ENCODE peak calls at places on chromosome 15, in ten cellular contexts. U is H7, W is hepatocyte, K is A549, R is cardiac muscle cell, G is kidney epithelial cell, V is AG09309, B is sigmoid colon, T is lower lobe of right lung, S is GM12864. N is an unnamed sample.

GRCh38 chr15:92655178-92655995 is at the start of gene FAM174B:
- DNase-seq in G (no peak), B (peak), R (peak), T (peak), U (peak), W (peak), K (peak), V (no peak), S (no peak), N (peak)

GRCh38 chr15:79657722-79658121 is 225.6 kb downstream of the MINAR1 start:
- DNase-seq in V (no peak), S (no peak), W (no peak), R (no peak), K (peak), U (no peak), B (no peak), T (no peak), G (no peak), N (no peak)

GRCh38 chr15:64443747-64444621 is 16.4 kb upstream of the ZNF609 start:
- DNase-seq in K (peak), W (peak), S (peak), T (no peak), G (peak), R (peak), B (peak), V (peak), U (no peak), N (peak)

GRCh38 chr15:41948499-41948898 is 23.9 kb downstream of the EHD4 start:
- DNase-seq in W (no peak), G (no peak), R (no peak), K (no peak), T (no peak), V (no peak), U (no peak), S (no peak), B (no peak), N (no peak)

GRCh38 chr15:94059188-94059587 is 172.2 kb upstream of the MCTP2 start:
- DNase-seq in W (no peak), G (no peak), R (no peak), S (no peak), B (no peak), K (no peak), V (no peak), T (no peak), U (no peak), N (no peak)

GRCh38 chr15:67548862-67549651 is 6.6 kb downstream of the MAP2K5 start:
- DNase-seq in U (peak), V (no peak), W (peak), R (no peak), K (no peak), S (no peak), T (no peak), B (peak), G (no peak), N (peak)

GRCh38 chr15:39581501-39582285 is 814 bp downstream of the THBS1 start:
- DNase-seq in U (peak), V (peak), G (no peak), T (peak), S (no peak), B (peak), K (peak), W (peak), R (peak), N (no peak)

GRCh38 chr15:42863572-42864239 is 56.9 kb downstream of the TTBK2 start:
- DNase-seq in B (no peak), K (no peak), T (no peak), R (peak), W (no peak), V (no peak), G (no peak), S (no peak), U (no peak), N (no peak)

GRCh38 chr15:61228025-61228901 is 839 bp downstream of the RORA start:
- DNase-seq in T (peak), K (peak), U (peak), G (no peak), R (peak), B (peak), W (peak), S (no peak), V (no peak), N (peak)

GRCh38 chr15:81189583-81190283 is 6.9 kb upstream of the IL16 start:
- DNase-seq in W (peak), B (peak), G (peak), V (peak), K (no peak), S (no peak), R (peak), T (peak), U (no peak), N (peak)

GRCh38 chr15:64740361-64741170 is 34.8 kb downstream of the RBPMS2 start:
- DNase-seq in W (peak), R (peak), S (no peak), B (peak), G (no peak), K (peak), U (no peak), T (peak), V (no peak), N (peak)

GRCh38 chr15:75695206-75695605 is 17.4 kb downstream of the CSPG4 start:
- DNase-seq in U (no peak), W (peak), B (no peak), S (no peak), T (no peak), K (no peak), V (no peak), R (no peak), G (no peak), N (no peak)

GRCh38 chr15:43249699-43250203 is 17.0 kb downstream of the TGM5 start:
- DNase-seq in W (no peak), B (no peak), R (peak), S (peak), V (peak), G (peak), U (peak), T (no peak), K (no peak), N (no peak)

GRCh38 chr15:48657891-48658591 is 12.5 kb upstream of the FBN1 start:
- DNase-seq in V (no peak), T (no peak), B (no peak), S (no peak), R (peak), U (no peak), K (no peak), W (no peak), G (no peak), N (no peak)

DNA sequence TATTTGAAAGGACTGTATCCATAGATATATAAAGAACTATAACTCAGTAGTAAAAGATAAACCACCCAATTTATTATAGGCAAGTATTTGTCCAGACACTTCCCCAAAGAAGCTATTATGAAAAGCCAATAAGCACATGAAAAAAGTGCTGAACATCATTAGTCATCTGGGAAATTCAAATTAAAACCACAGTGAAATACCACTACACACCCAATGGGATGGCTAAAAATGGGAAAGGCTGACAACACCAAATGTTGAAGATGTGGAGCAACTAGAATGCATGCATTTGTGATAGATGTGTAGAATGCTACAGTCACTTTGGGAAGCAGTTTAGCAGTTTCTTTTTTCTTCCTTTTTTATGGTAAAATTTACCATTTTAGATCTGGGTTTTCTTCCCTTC is 147.0 kb downstream of the PDE8A start:
- DNase-seq in V (no peak), K (no peak), T (no peak), W (no peak), U (no peak), B (no peak), R (no peak), S (no peak), G (no peak), N (no peak)
- H3K4me3 ChIP-seq in V (no peak), K (no peak), T (no peak), W (no peak), U (no peak), B (no peak), R (no peak), S (no peak), G (no peak), N (no peak)

DNA sequence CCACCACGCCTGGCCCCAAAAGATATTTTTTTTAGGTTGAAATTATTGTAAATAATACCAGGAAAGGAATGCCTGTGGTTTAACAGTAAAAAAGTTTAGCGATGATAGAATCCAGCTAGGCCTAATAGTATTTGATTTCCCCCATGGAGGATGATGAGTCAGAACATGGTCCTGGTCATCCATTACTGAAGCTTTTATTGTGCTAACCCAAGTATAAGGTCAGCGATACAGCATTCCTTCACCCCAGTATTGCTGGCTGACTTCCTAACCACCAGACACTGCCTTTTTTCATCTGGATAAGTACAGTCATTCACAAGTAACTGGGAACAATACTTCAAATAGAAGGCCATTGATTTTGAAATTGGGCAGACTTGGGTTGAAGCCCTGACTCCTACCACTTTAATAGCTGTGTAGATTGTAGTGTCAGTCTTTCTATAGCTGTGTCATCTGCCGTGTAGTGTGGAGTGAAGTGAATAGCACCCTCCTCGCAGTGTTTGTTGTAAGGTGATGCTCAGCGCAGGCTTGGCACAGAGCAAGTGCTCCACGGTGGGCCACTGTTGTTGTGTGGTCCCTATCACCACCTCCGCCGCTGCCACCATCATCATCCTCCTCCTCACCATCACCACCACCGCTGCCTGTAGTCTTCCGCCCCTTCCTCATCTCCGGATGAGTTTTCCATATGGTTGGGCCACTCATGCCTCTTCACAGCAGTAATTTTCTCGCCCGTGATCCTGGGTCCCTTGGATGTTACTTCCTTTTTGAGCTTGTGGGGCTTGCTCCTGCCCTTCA is 436.0 kb upstream of the TPM1 start:
- DNase-seq in G (peak), W (no peak), U (no peak), V (peak), R (peak), T (no peak), S (no peak), K (peak), B (no peak), N (no peak)
- H3K4me3 ChIP-seq in G (no peak), W (no peak), U (no peak), V (no peak), R (no peak), T (no peak), S (no peak), K (no peak), B (no peak), N (no peak)

DNA sequence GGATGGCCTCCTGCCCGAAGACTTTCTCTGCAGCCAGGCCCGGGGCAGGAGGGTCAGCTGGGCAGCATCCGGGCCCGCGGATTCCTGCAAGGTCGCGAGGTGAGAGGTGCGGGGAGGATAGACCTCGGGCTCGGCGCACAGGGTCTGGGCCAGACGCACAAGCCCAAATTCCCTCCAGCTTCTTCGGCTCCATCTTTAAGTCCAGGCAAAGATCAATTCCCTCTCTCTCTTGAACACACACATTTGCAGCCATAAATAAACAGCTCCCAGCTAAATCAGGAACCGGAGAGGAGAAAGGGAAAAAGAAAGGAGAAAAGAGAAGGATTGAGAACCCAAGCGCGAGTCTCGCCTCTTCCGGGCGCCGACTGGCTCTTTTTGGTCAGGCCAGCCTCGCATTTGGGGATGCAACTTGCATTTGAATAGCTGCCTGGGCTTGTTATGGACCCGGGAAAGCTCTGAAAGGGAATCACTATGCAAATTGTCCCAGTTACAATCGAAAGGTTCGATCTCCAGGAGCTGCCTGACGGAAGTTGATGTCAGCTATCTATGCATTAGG is 14.5 kb upstream of the ONECUT1 start:
- DNase-seq in S (no peak), G (no peak), U (peak), B (no peak), V (no peak), R (no peak), W (no peak), K (no peak), T (no peak), N (no peak)
- H3K4me3 ChIP-seq in S (no peak), G (no peak), U (peak), B (peak), V (peak), R (peak), W (peak), K (no peak), T (peak), N (no peak)

DNA sequence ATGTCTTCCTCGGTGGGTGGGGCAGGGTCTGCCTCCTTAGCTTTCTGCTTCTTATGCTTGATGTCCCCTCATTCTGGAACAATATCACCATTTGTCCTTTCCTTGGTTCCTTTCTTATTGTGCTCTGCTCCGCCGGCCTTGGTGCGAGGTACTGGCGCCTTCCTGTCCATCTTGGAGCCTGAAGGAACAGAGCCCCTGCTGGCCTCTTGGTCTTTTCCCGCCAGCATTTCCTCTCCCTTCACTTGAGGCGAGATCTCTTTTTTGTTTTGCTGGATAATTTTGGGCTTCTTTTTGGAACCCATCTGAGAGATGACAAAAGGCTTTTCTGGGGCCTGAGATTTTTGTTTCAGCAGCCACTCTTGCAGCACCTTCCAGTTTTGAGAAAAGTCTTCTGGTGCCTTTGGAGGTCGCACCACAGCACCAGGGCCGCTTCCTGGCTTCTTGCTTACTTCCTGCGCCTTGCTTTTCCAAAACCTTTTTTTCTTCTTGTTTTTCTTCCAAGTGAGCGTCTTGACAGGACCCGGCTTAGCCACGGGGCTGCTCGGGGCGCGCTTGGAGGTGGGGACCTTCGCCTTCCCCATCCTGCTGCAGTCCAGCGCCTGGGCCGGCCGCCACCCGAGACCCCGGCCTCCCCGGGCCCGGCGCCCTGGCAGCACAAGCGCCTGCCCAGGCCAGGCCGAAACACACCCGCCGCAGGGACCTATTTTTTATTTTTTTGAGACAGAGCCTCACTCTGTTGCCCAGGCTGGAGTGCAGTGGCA is 127.1 kb downstream of the KLF13 start:
- DNase-seq in G (no peak), T (no peak), V (no peak), K (no peak), S (no peak), U (no peak), R (no peak), B (no peak), W (no peak), N (no peak)
- H3K4me3 ChIP-seq in G (no peak), T (no peak), V (no peak), K (no peak), S (no peak), U (no peak), R (no peak), B (no peak), W (no peak), N (no peak)

GRCh38 chr15:65777053-65777452 is 15.0 kb downstream of the DENND4A start:
- DNase-seq in T (no peak), U (no peak), S (no peak), W (no peak), R (no peak), V (no peak), G (no peak), K (no peak), B (no peak), N (no peak)
- H3K4me3 ChIP-seq in T (no peak), U (no peak), S (peak), W (no peak), R (no peak), V (no peak), G (no peak), K (no peak), B (no peak), N (no peak)

GRCh38 chr15:74199293-74199645 is 3.3 kb downstream of the STRA6 start:
- DNase-seq in R (no peak), S (no peak), T (no peak), U (peak), W (no peak), V (no peak), K (no peak), G (no peak), B (no peak), N (no peak)

GRCh38 chr15:74200394-74200793 is 2.2 kb downstream of the STRA6 start:
- DNase-seq in G (no peak), T (no peak), K (peak), S (no peak), R (peak), W (peak), V (no peak), B (peak), U (no peak), N (peak)

GRCh38 chr15:74202461-74203401 is at the start of gene STRA6:
- DNase-seq in T (no peak), K (peak), R (no peak), S (no peak), B (no peak), G (no peak), W (peak), U (peak), V (no peak), N (peak)

GRCh38 chr15:74201656-74202420 is 749 bp downstream of the STRA6 start:
- DNase-seq in B (no peak), R (no peak), U (peak), K (peak), S (no peak), W (no peak), T (no peak), V (no peak), G (no peak), N (no peak)

GRCh38 chr15:74200871-74201419 is 1.6 kb downstream of the STRA6 start:
- DNase-seq in V (no peak), S (no peak), U (peak), R (peak), B (peak), G (no peak), T (no peak), K (peak), W (no peak), N (no peak)
- H3K4me3 ChIP-seq in V (no peak), S (no peak), U (no peak), R (no peak), B (no peak), G (no peak), T (no peak), K (peak), W (no peak), N (no peak)

DNA sequence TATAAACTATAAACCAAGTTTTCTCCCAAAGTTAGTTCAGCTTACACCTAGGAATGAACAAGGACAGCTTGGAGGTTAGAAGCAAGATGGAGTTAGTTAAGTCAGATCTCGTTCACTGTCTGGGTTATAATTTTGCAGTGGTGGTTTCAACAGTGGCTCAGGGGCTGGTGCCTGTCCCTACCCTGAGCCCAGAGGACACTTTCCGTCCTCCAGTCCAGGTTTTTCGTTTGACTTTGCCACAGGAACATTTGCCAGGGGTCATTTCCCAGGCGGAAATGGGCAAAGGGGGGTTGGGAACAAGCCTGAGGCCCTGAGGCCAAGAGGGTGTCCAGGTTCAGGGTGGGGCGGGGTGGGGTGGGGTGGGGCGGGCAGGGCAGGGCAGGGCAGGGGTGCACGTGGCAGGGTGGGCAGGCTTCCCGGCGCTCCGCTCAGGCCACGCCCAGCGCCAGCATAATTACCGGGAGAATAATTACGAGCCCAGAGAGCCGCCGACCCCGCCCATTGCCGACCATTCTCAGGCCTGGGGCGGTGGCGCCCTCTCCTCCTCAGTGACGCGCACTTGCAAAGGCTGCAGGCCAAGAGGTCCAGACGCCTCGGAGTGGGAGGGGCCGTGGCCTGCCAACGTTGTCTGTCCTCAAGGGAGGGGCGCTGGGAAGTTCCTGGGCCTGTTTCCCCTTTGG is 70.4 kb downstream of the KLF13 start:
- DNase-seq in T (peak), S (no peak), V (no peak), B (peak), R (peak), G (no peak), W (peak), U (peak), K (peak), N (peak)
- H3K4me3 ChIP-seq in T (peak), S (no peak), V (no peak), B (peak), R (peak), G (no peak), W (no peak), U (peak), K (peak), N (no peak)

GRCh38 chr15:99123706-99124451 is 19.0 kb downstream of the SYNM start:
- DNase-seq in B (peak), G (peak), R (peak), S (no peak), K (peak), T (peak), W (peak), U (peak), V (peak), N (peak)

GRCh38 chr15:99124641-99125040 is 19.8 kb downstream of the SYNM start:
- DNase-seq in B (peak), V (no peak), K (no peak), G (no peak), S (no peak), U (no peak), W (no peak), T (peak), R (no peak), N (no peak)

GRCh38 chr15:99121691-99122410 is 17.0 kb downstream of the SYNM start:
- DNase-seq in G (no peak), K (no peak), W (no peak), B (no peak), U (no peak), V (no peak), T (no peak), S (no peak), R (no peak), N (no peak)

GRCh38 chr15:99121207-99121606 is 16.3 kb downstream of the SYNM start:
- DNase-seq in B (peak), K (no peak), W (no peak), S (no peak), G (no peak), R (no peak), U (peak), V (no peak), T (peak), N (no peak)

GRCh38 chr15:99122831-99123705 is 18.2 kb downstream of the SYNM start:
- DNase-seq in B (peak), T (no peak), K (no peak), G (no peak), V (no peak), R (no peak), W (no peak), S (no peak), U (no peak), N (no peak)
- H3K4me3 ChIP-seq in B (peak), T (peak), K (peak), G (peak), V (peak), R (no peak), W (no peak), S (no peak), U (no peak), N (peak)